ENCODE peak calls at places on chromosomes 16 and 17, in five cellular contexts. One of them, this sample, is unnamed.

GRCh38 chr17:75634754-75635609 is 1.7 kb downstream of the SMIM5 start:
- DNase-seq in pancreas: no peak
- DNase-seq in spleen: peak; percentile 63
- DNase-seq in stomach: no peak
- DNase-seq in astrocyte of the cerebellum: no peak
- DNase-seq in this sample: no peak

GRCh38 chr17:28972437-28972836 is 21.1 kb upstream of the PHF12 start:
- DNase-seq in spleen: no peak
- DNase-seq in astrocyte of the cerebellum: no peak
- DNase-seq in pancreas: no peak
- DNase-seq in stomach: no peak
- DNase-seq in this sample: no peak

GRCh38 chr17:56274491-56274890 is 121.2 kb downstream of the ANKFN1 start:
- DNase-seq in astrocyte of the cerebellum: no peak
- DNase-seq in pancreas: no peak
- DNase-seq in spleen: no peak
- DNase-seq in stomach: no peak
- DNase-seq in this sample: no peak

GRCh38 chr17:73192219-73192893 is 499 bp upstream of the COG1 start:
- DNase-seq in spleen: peak; percentile 94
- DNase-seq in pancreas: peak; percentile 52
- DNase-seq in astrocyte of the cerebellum: peak; percentile 22
- DNase-seq in stomach: peak; percentile 60
- DNase-seq in this sample: peak; percentile 72

GRCh38 chr17:61981323-61981722 is 53.5 kb upstream of the INTS2 start:
- DNase-seq in stomach: no peak
- DNase-seq in astrocyte of the cerebellum: no peak
- DNase-seq in spleen: no peak
- DNase-seq in pancreas: no peak
- DNase-seq in this sample: no peak

GRCh38 chr17:62919388-62919787 is 46.6 kb upstream of the TANC2 start:
- DNase-seq in astrocyte of the cerebellum: peak; percentile 60
- DNase-seq in stomach: no peak
- DNase-seq in pancreas: peak; percentile 6
- DNase-seq in spleen: no peak
- DNase-seq in this sample: no peak

GRCh38 chr16:67657751-67658518 is 2.1 kb downstream of the ACD start:
- DNase-seq in astrocyte of the cerebellum: no peak
- DNase-seq in spleen: no peak
- DNase-seq in stomach: no peak
- DNase-seq in pancreas: no peak
- DNase-seq in this sample: no peak

GRCh38 chr17:42067371-42068180 is 17.2 kb upstream of the C17orf113 start:
- DNase-seq in stomach: peak; percentile 74
- DNase-seq in pancreas: peak; percentile 32
- DNase-seq in astrocyte of the cerebellum: peak; percentile 9
- DNase-seq in spleen: peak; percentile 88
- DNase-seq in this sample: peak; percentile 85

GRCh38 chr16:7471268-7471667 is 138.6 kb downstream of the RBFOX1 start:
- DNase-seq in stomach: no peak
- DNase-seq in astrocyte of the cerebellum: no peak
- DNase-seq in spleen: no peak
- DNase-seq in pancreas: no peak
- DNase-seq in this sample: no peak

GRCh38 chr16:13708361-13708760 is 211.6 kb upstream of the ERCC4 start:
- DNase-seq in spleen: no peak
- DNase-seq in astrocyte of the cerebellum: no peak
- DNase-seq in pancreas: no peak
- DNase-seq in stomach: no peak
- DNase-seq in this sample: no peak

GRCh38 chr17:8458128-8458527 is 22.4 kb downstream of the NDEL1 start:
- DNase-seq in spleen: no peak
- DNase-seq in astrocyte of the cerebellum: no peak
- DNase-seq in pancreas: no peak
- DNase-seq in stomach: no peak
- DNase-seq in this sample: no peak

GRCh38 chr16:12324152-12324551 is 347.6 kb downstream of the SNX29 start:
- DNase-seq in stomach: no peak
- DNase-seq in pancreas: no peak
- DNase-seq in spleen: no peak
- DNase-seq in astrocyte of the cerebellum: no peak
- DNase-seq in this sample: no peak

GRCh38 chr17:80795737-80796136 is 195.9 kb upstream of the CHMP6 start:
- DNase-seq in stomach: no peak
- DNase-seq in pancreas: no peak
- DNase-seq in astrocyte of the cerebellum: no peak
- DNase-seq in spleen: peak; percentile 80
- DNase-seq in this sample: no peak

GRCh38 chr16:4744758-4745569 is 10.6 kb downstream of the DNAAF8 start:
- DNase-seq in astrocyte of the cerebellum: no peak
- DNase-seq in pancreas: no peak
- DNase-seq in stomach: no peak
- DNase-seq in spleen: no peak
- DNase-seq in this sample: no peak

GRCh38 chr17:81002409-81003361 is 11.0 kb downstream of the CHMP6 start:
- DNase-seq in stomach: peak; percentile 72
- DNase-seq in pancreas: no peak
- DNase-seq in spleen: peak; percentile 39
- DNase-seq in astrocyte of the cerebellum: no peak
- DNase-seq in this sample: peak; percentile 59

GRCh38 chr17:80422276-80422675 is 7.3 kb downstream of the ENDOV start:
- DNase-seq in spleen: peak; percentile 65
- DNase-seq in pancreas: no peak
- DNase-seq in stomach: no peak
- DNase-seq in astrocyte of the cerebellum: no peak
- DNase-seq in this sample: no peak

GRCh38 chr17:1108560-1108809 is 71.3 kb downstream of the ABR start:
- DNase-seq in pancreas: no peak
- DNase-seq in astrocyte of the cerebellum: no peak
- DNase-seq in spleen: no peak
- DNase-seq in stomach: no peak
- DNase-seq in this sample: no peak

GRCh38 chr17:2081564-2081963 is 26.7 kb downstream of the HIC1 start:
- DNase-seq in spleen: no peak
- DNase-seq in stomach: no peak
- DNase-seq in pancreas: no peak
- DNase-seq in astrocyte of the cerebellum: no peak
- DNase-seq in this sample: no peak

GRCh38 chr16:8773537-8773936 is 23.9 kb downstream of the TMEM186 start:
- DNase-seq in stomach: no peak
- DNase-seq in astrocyte of the cerebellum: no peak
- DNase-seq in pancreas: no peak
- DNase-seq in spleen: no peak
- DNase-seq in this sample: no peak

GRCh38 chr16:82096641-82097040 is 61.6 kb downstream of the HSD17B2 start:
- DNase-seq in pancreas: no peak
- DNase-seq in astrocyte of the cerebellum: no peak
- DNase-seq in spleen: no peak
- DNase-seq in stomach: no peak
- DNase-seq in this sample: no peak

GRCh38 chr17:50855708-50856330 is 10.3 kb downstream of the TOB1 start:
- DNase-seq in pancreas: no peak
- DNase-seq in spleen: no peak
- DNase-seq in astrocyte of the cerebellum: no peak
- DNase-seq in stomach: no peak
- DNase-seq in this sample: no peak

GRCh38 chr17:73228748-73229236 is 32.9 kb downstream of the CPSF4L start:
- DNase-seq in pancreas: peak; percentile 73
- DNase-seq in spleen: no peak
- DNase-seq in astrocyte of the cerebellum: peak; percentile 55
- DNase-seq in stomach: peak; percentile 77
- DNase-seq in this sample: peak; percentile 43

GRCh38 chr17:81700353-81701287 is 2.5 kb upstream of the MRPL12 start:
- DNase-seq in astrocyte of the cerebellum: no peak
- DNase-seq in stomach: no peak
- DNase-seq in spleen: no peak
- DNase-seq in pancreas: no peak
- DNase-seq in this sample: no peak

GRCh38 chr16:57475711-57476339 is 10.5 kb downstream of the DOK4 start:
- DNase-seq in pancreas: no peak
- DNase-seq in stomach: no peak
- DNase-seq in spleen: peak; percentile 91
- DNase-seq in astrocyte of the cerebellum: no peak
- DNase-seq in this sample: peak; percentile 43
- TF ChIP-seq CTCF in pancreas: no peak
- TF ChIP-seq CTCF in stomach: no peak
- TF ChIP-seq CTCF in spleen: peak; percentile 62
- TF ChIP-seq CTCF in astrocyte of the cerebellum: peak; percentile 78
- TF ChIP-seq CTCF in this sample: peak; percentile 26

GRCh38 chr17:4559851-4560820 is at the start of gene GGT6:
- DNase-seq in pancreas: peak; percentile 94
- DNase-seq in stomach: peak; percentile 93
- DNase-seq in spleen: peak; percentile 70
- DNase-seq in astrocyte of the cerebellum: no peak
- DNase-seq in this sample: no peak

GRCh38 chr17:4565209-4566141 is 5.1 kb upstream of the GGT6 start:
- DNase-seq in stomach: peak; percentile 72
- DNase-seq in astrocyte of the cerebellum: peak; percentile 64
- DNase-seq in pancreas: peak; percentile 60
- DNase-seq in spleen: peak; percentile 77
- DNase-seq in this sample: peak; percentile 42

GRCh38 chr17:4559139-4559791 is 1.1 kb downstream of the GGT6 start:
- DNase-seq in stomach: peak; percentile 51
- DNase-seq in astrocyte of the cerebellum: no peak
- DNase-seq in pancreas: peak; percentile 46
- DNase-seq in spleen: peak; percentile 73
- DNase-seq in this sample: no peak

GRCh38 chr17:4560837-4561241 is 462 bp upstream of the GGT6 start:
- DNase-seq in pancreas: no peak
- DNase-seq in spleen: no peak
- DNase-seq in astrocyte of the cerebellum: no peak
- DNase-seq in stomach: no peak
- DNase-seq in this sample: no peak

GRCh38 chr17:4562000-4562969 is 1.9 kb upstream of the GGT6 start:
- DNase-seq in stomach: no peak
- DNase-seq in astrocyte of the cerebellum: no peak
- DNase-seq in spleen: peak; percentile 18
- DNase-seq in pancreas: no peak
- DNase-seq in this sample: no peak
- TF ChIP-seq CTCF in stomach: no peak
- TF ChIP-seq CTCF in astrocyte of the cerebellum: no peak
- TF ChIP-seq CTCF in spleen: no peak
- TF ChIP-seq CTCF in pancreas: no peak
- TF ChIP-seq CTCF in this sample: no peak

DNA sequence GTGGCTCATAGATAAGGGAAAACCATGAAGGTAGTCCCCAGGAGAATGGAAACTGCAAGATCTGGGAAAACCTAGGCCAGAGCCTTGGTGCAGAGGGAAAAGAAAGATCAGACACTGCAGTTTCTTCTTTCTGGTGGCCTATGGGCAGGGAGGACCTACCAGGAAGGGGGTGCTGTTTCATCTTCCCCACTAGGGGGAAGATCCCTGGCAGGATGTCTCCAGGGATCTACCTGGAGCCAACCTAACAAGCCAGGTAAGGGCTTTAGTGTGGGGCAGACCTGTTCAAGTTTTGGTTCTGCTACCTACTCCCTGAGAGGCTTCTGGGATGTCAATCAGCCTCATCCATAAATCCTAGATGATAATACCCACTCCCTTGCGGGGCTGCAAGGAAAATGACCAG is 21.4 kb downstream of the TOM1L2 start:
- DNase-seq in spleen: no peak
- DNase-seq in pancreas: no peak
- DNase-seq in astrocyte of the cerebellum: no peak
- DNase-seq in stomach: no peak
- DNase-seq in this sample: no peak
- TF ChIP-seq CTCF in spleen: no peak
- TF ChIP-seq CTCF in pancreas: no peak
- TF ChIP-seq CTCF in astrocyte of the cerebellum: peak; percentile 32
- TF ChIP-seq CTCF in stomach: no peak
- TF ChIP-seq CTCF in this sample: peak; percentile 17

GRCh38 chr16:72938426-72939164 is 109.3 kb downstream of the ZFHX3 start:
- DNase-seq in stomach: peak; percentile 46
- DNase-seq in pancreas: no peak
- DNase-seq in spleen: peak; percentile 73
- DNase-seq in astrocyte of the cerebellum: peak; percentile 60
- DNase-seq in this sample: no peak

GRCh38 chr16:72940886-72941285 is 107.0 kb downstream of the ZFHX3 start:
- DNase-seq in spleen: peak; percentile 2
- DNase-seq in stomach: no peak
- DNase-seq in pancreas: no peak
- DNase-seq in astrocyte of the cerebellum: no peak
- DNase-seq in this sample: no peak

GRCh38 chr16:72937360-72937759 is 110.6 kb downstream of the ZFHX3 start:
- DNase-seq in astrocyte of the cerebellum: no peak
- DNase-seq in stomach: no peak
- DNase-seq in pancreas: no peak
- DNase-seq in spleen: peak; percentile 28
- DNase-seq in this sample: no peak

GRCh38 chr16:72937916-72938315 is 110.0 kb downstream of the ZFHX3 start:
- DNase-seq in spleen: peak; percentile 24
- DNase-seq in stomach: no peak
- DNase-seq in astrocyte of the cerebellum: no peak
- DNase-seq in pancreas: no peak
- DNase-seq in this sample: no peak

DNA sequence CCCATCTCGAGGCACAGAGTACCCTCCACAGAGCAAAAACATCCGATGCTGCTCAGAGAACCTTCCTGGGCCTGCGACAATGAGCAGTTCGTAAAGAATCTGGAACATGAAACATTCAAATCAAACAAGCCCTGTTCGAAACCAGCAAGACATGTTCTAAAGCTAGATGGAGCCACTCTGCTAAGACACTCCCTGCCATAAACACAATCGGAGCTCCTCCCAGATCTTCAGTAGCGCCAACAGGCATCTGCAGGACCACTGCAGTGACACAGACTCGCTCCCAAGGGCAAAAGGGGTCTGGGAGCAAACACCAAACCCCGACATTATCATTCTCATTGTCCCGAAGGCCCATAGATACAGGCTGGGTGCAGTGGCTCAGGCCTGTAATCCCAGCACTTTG is 108.7 kb downstream of the ZFHX3 start:
- DNase-seq in stomach: no peak
- DNase-seq in astrocyte of the cerebellum: no peak
- DNase-seq in spleen: peak; percentile 18
- DNase-seq in pancreas: no peak
- DNase-seq in this sample: no peak
- TF ChIP-seq CTCF in stomach: no peak
- TF ChIP-seq CTCF in astrocyte of the cerebellum: peak; percentile 17
- TF ChIP-seq CTCF in spleen: no peak
- TF ChIP-seq CTCF in pancreas: no peak
- TF ChIP-seq CTCF in this sample: no peak

DNA sequence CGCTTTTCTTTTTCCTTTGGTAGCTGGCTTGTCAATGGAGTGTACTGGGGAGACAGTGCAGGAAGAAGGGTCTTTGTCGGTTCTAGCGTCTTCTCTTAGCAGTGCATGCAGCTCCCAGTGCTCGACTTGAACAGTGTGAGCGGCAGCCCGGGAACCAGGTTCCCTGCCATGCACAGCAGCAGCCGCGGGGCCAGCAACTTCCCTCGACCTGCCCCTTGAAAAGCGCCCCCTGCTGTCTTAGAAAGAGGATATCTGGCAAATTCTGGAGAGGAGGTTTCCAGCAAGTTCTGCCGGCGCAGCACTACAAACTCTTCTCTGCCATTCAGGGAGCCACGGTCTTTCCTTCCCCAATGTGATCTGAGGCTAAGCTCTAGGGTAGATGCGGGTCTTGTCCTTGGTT is 451.5 kb downstream of the PMP22 start:
- DNase-seq in stomach: no peak
- DNase-seq in pancreas: no peak
- DNase-seq in astrocyte of the cerebellum: no peak
- DNase-seq in spleen: peak; percentile 84
- DNase-seq in this sample: no peak
- TF ChIP-seq CTCF in stomach: no peak
- TF ChIP-seq CTCF in pancreas: no peak
- TF ChIP-seq CTCF in astrocyte of the cerebellum: no peak
- TF ChIP-seq CTCF in spleen: no peak
- TF ChIP-seq CTCF in this sample: no peak